ENCODE peak calls at places on chromosomes 7 and 10, in four cellular contexts. M is GM13977, A is foreskin fibroblast, S is frontal cortex. K is an unnamed sample.

GRCh38 chr7:127448566-127448965 is 56.1 kb upstream of the ZNF800 start:
- DNase-seq in S (no peak), A (no peak), M (no peak), K (no peak)

GRCh38 chr10:74891048-74891447 is 64.6 kb downstream of the KAT6B start:
- DNase-seq in M (no peak), A (no peak), S (no peak), K (no peak)

GRCh38 chr7:117023325-117023854 is 70.1 kb downstream of the ST7 start:
- DNase-seq in M (no peak), S (no peak), A (no peak), K (no peak)

GRCh38 chr10:34859170-34859569 is 44.1 kb upstream of the PARD3 start:
- DNase-seq in A (peak), M (no peak), S (no peak), K (no peak)

GRCh38 chr7:30973791-30974604 is 10.2 kb downstream of the GHRHR start:
- DNase-seq in S (no peak), M (no peak), A (no peak), K (no peak)

GRCh38 chr10:50882540-50882983 is 2.9 kb downstream of the A1CF start:
- DNase-seq in S (no peak), A (peak), M (no peak), K (no peak)

GRCh38 chr10:63646491-63646890 is 125.3 kb downstream of the REEP3 start:
- DNase-seq in S (no peak), A (no peak), M (peak), K (no peak)

GRCh38 chr7:38932509-38933168 is 23.6 kb upstream of the VPS41 start:
- DNase-seq in A (peak), S (peak), M (peak), K (no peak)

GRCh38 chr7:137935849-137936508 is 65.9 kb downstream of the CREB3L2 start:
- DNase-seq in M (no peak), S (no peak), A (no peak), K (no peak)

GRCh38 chr7:101814081-101814995 is 3.1 kb upstream of the CUX1 start:
- DNase-seq in S (peak), M (peak), A (peak), K (no peak)

GRCh38 chr10:18737841-18738240 is 78.6 kb downstream of the ARL5B start:
- DNase-seq in M (no peak), A (peak), S (no peak), K (no peak)

GRCh38 chr7:100817097-100817496 is 10.2 kb downstream of the EPHB4 start:
- DNase-seq in A (no peak), S (no peak), M (no peak), K (no peak)

GRCh38 chr10:126387931-126388911 is at the start of gene ADAM12:
- DNase-seq in M (peak), S (peak), A (peak), K (peak)

GRCh38 chr10:104556831-104557230 is 84.3 kb upstream of the SORCS3 start:
- DNase-seq in S (no peak), M (no peak), A (no peak), K (no peak)

GRCh38 chr7:107179326-107180163 is 10.7 kb downstream of the HBP1 start:
- DNase-seq in M (no peak), A (peak), S (no peak), K (peak)

GRCh38 chr10:93421426-93421825 is 60.7 kb downstream of the MYOF start:
- DNase-seq in M (no peak), A (no peak), S (no peak), K (no peak)

GRCh38 chr7:46525876-46526275 is 604.8 kb upstream of the IGFBP3 start:
- DNase-seq in A (no peak), M (no peak), S (no peak), K (no peak)

GRCh38 chr7:85176197-85176596 is 10.7 kb downstream of the SEMA3D start:
- DNase-seq in S (no peak), A (peak), M (no peak), K (no peak)

GRCh38 chr7:98867271-98867701 is 2.5 kb downstream of the TMEM130 start:
- DNase-seq in S (peak), A (peak), M (no peak), K (no peak)

GRCh38 chr10:3325954-3326353 is 153.4 kb upstream of the PITRM1 start:
- DNase-seq in S (no peak), A (no peak), M (no peak), K (no peak)

GRCh38 chr7:112147752-112148435 is 58.3 kb downstream of the DOCK4 start:
- DNase-seq in S (no peak), M (no peak), A (no peak), K (no peak)

GRCh38 chr10:32958992-32959703 is 1.1 kb upstream of the ITGB1 start:
- DNase-seq in M (peak), A (peak), S (no peak), K (no peak)

GRCh38 chr10:78903351-78903940 is 165.3 kb upstream of the ZMIZ1 start:
- DNase-seq in S (no peak), A (no peak), M (no peak), K (no peak)

K was measured in foreskin keratinocyte.